ENCODE peak calls at places on chromosomes 16 and 17, in ten cellular contexts. I is sigmoid colon, T is transverse colon, R is esophagus muscularis mucosa, L is stomach, Q is HepG2, J is K562, D is GM12878, F is SK-N-SH, G is upper lobe of left lung. U is an unnamed sample.

GRCh38 chr17:39209317-39210092 is 9.4 kb downstream of the RPL19 start:
- DNase-seq in R (no peak), Q (no peak), T (peak; percentile 70), J (peak; percentile 40), F (peak; percentile 78), I (peak; percentile 95), D (no peak), L (peak; percentile 67), G (peak; percentile 94), U (no peak)

GRCh38 chr16:66273644-66274334 is 92.7 kb upstream of the CDH5 start:
- DNase-seq in Q (no peak), F (no peak), L (no peak), D (no peak), T (no peak), J (no peak), I (no peak), G (no peak), R (no peak), U (peak; percentile 40)

GRCh38 chr16:27544671-27545070 is 5.0 kb downstream of the GTF3C1 start:
- DNase-seq in G (no peak), T (no peak), L (no peak), Q (no peak), I (peak; percentile 25), R (no peak), F (no peak), D (no peak), J (no peak), U (no peak)

GRCh38 chr17:81419333-81419885 is 24.2 kb downstream of the BAHCC1 start:
- DNase-seq in L (peak; percentile 84), T (peak; percentile 82), R (peak; percentile 97), I (peak; percentile 96), J (peak; percentile 86), F (peak; percentile 95), D (no peak), Q (no peak), G (peak; percentile 93), U (no peak)

GRCh38 chr16:69077251-69077650 is 28.2 kb upstream of the HAS3 start:
- DNase-seq in L (no peak), R (no peak), I (no peak), G (no peak), F (no peak), Q (no peak), D (no peak), J (no peak), T (no peak), U (no peak)

GRCh38 chr17:12386240-12386639 is 279.4 kb upstream of the MYOCD start:
- DNase-seq in F (no peak), R (peak; percentile 60), Q (no peak), T (no peak), L (no peak), J (no peak), D (no peak), I (no peak), G (no peak), U (no peak)

GRCh38 chr17:17570207-17570797 is 21.2 kb downstream of the PEMT start:
- DNase-seq in J (no peak), I (no peak), F (peak; percentile 84), R (no peak), D (no peak), G (no peak), L (peak; percentile 77), Q (peak; percentile 55), T (peak; percentile 39), U (no peak)

GRCh38 chr16:21194771-21195301 is 16.5 kb downstream of the ZP2 start:
- DNase-seq in D (no peak), J (no peak), I (no peak), L (no peak), R (no peak), T (no peak), Q (no peak), F (no peak), G (no peak), U (no peak)

GRCh38 chr17:77822302-77823030 is 136.0 kb upstream of the TNRC6C start:
- DNase-seq in T (peak; percentile 56), D (no peak), J (no peak), I (no peak), L (no peak), Q (no peak), R (no peak), G (no peak), F (no peak), U (no peak)

GRCh38 chr17:27413792-27414191 is 42.5 kb upstream of the KSR1 start:
- DNase-seq in D (no peak), T (no peak), L (no peak), G (no peak), I (no peak), F (no peak), R (no peak), Q (no peak), J (no peak), U (no peak)

GRCh38 chr17:27413295-27413694 is 43.0 kb upstream of the KSR1 start:
- DNase-seq in D (no peak), T (no peak), R (no peak), I (no peak), J (no peak), F (no peak), G (no peak), L (no peak), Q (no peak), U (no peak)

GRCh38 chr17:27407916-27408846 is 48.1 kb upstream of the KSR1 start:
- DNase-seq in J (no peak), D (no peak), T (no peak), G (no peak), R (no peak), I (no peak), Q (peak; percentile 9), L (peak; percentile 16), F (no peak), U (no peak)

GRCh38 chr17:27403480-27404005 is 52.7 kb upstream of the KSR1 start:
- DNase-seq in R (no peak), J (peak; percentile 39), Q (no peak), L (no peak), G (no peak), F (no peak), D (no peak), T (no peak), I (no peak), U (peak; percentile 24)

DNA sequence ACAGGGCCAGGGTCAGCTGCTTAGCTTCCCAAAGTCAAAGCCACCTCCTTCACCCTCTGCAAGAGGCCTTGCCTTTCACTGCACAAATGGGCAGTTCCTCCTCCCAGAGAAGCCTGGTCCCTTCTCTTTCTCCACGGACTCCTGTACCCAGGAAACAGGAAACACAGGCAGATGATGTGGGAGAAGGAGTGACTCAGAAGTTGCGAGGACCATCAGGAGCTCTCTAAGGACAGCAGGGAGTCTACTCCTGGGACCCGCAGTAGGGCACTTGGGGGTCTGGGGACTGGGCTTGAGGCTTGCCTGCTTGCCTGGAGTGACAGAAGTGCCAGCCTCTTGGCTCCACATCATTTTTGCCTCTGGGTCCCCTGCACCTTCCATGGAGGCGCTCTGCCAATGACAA is 47.4 kb upstream of the KSR1 start:
- DNase-seq in Q (no peak), I (no peak), T (no peak), J (no peak), R (no peak), F (no peak), L (peak; percentile 10), D (no peak), G (no peak), U (no peak)
- TF ChIP-seq POLR2AphosphoS5 in Q (no peak), I (no peak), T (no peak), J (no peak), R (no peak), F (no peak), L (no peak), D (no peak), G (no peak), U (no peak)

GRCh38 chr17:68762911-68763310 is 161.7 kb upstream of the FAM20A start:
- DNase-seq in I (no peak), J (no peak), F (no peak), D (no peak), Q (no peak), G (no peak), L (no peak), T (no peak), R (no peak), U (no peak)
- H3K4me1 ChIP-seq in I (peaks cover 11% of the 10 kb centered on the region), J (peaks cover 3% of the 10 kb centered on the region), F (peaks cover 4% of the 10 kb centered on the region), D (no peaks in the 10 kb centered on the region), Q (peaks cover 23% of the 10 kb centered on the region), G (peaks cover 4% of the 10 kb centered on the region), L (no peaks in the 10 kb centered on the region), T (no peaks in the 10 kb centered on the region), R (peaks cover 12% of the 10 kb centered on the region), U (peaks cover 10% of the 10 kb centered on the region)

GRCh38 chr16:30539000-30539964 is 4.6 kb upstream of the ZNF747 start:
- DNase-seq in F (no peak), G (no peak), T (no peak), D (no peak), I (no peak), R (no peak), J (no peak), L (no peak), Q (no peak), U (no peak)

GRCh38 chr16:30543067-30543466 is 8.4 kb upstream of the ZNF747 start:
- DNase-seq in I (no peak), Q (no peak), G (no peak), L (no peak), R (no peak), J (no peak), F (no peak), T (no peak), D (no peak), U (no peak)

GRCh38 chr16:30535777-30536190 is 1.1 kb upstream of the ZNF747 start:
- DNase-seq in T (peak; percentile 84), R (no peak), L (peak; percentile 78), Q (peak; percentile 76), D (peak; percentile 34), I (peak; percentile 90), J (peak; percentile 74), G (peak; percentile 73), F (peak; percentile 85), U (no peak)

GRCh38 chr16:30546115-30546514 is 11.5 kb upstream of the ZNF747 start:
- DNase-seq in F (no peak), R (no peak), G (no peak), I (no peak), T (no peak), Q (no peak), J (no peak), L (no peak), D (no peak), U (no peak)

GRCh38 chr16:30541502-30542329 is 7.1 kb upstream of the ZNF747 start:
- DNase-seq in T (peak; percentile 69), R (no peak), D (no peak), G (no peak), L (peak; percentile 80), F (no peak), I (no peak), Q (peak; percentile 47), J (no peak), U (no peak)
- TF ChIP-seq EP300 in T (no peak), R (no peak), D (no peak), G (no peak), L (no peak), F (no peak), I (no peak), Q (no peak), J (peak; percentile 51), U (no peak)

DNA sequence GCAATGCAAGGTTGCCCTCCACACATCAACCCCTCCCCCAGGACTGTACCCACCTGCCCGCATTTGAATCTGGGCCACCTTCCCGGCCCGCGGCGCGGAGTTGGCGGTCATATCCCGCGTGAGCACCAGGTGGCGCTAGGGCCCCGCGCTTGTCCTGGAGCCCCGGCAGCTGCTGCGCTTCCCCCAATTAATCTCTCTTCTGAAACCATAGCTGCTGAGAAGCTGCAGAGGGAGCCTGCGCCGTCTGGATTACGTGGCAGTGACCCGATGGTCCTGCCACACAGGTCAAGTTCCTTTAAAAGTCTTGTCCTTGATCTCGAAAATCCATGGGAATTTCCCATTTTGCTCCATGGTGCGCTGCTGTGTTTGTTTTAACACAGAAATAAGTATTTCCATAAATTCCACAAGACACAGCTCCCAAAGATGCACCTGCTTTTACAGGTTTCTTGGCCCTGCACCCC is 22.0 kb downstream of the COX4I1 start:
- DNase-seq in Q (peak; percentile 67), J (peak; percentile 88), R (peak; percentile 95), F (peak; percentile 91), D (peak; percentile 41), L (peak; percentile 83), T (peak; percentile 81), I (peak; percentile 89), G (peak; percentile 96), U (peak; percentile 79)
- TF ChIP-seq POLR2AphosphoS5 in Q (no peak), J (no peak), R (no peak), F (no peak), D (no peak), L (peak; percentile 53), T (no peak), I (no peak), G (no peak), U (no peak)

U was measured in suprapubic skin.